ENCODE peak calls at places on chromosomes 16 and 17, in six cellular contexts. One of them, this sample, is unnamed.

GRCh38 chr17:78723001-78723796 is 58.9 kb downstream of the CYTH1 start:
- DNase-seq in glutamatergic neuron: peak; percentile 85
- DNase-seq in psoas muscle: peak; percentile 45
- DNase-seq in type B pancreatic cell: peak; percentile 81
- DNase-seq in progenitor cell of endocrine pancreas: no peak
- DNase-seq in heart right ventricle: peak; percentile 55
- DNase-seq in this sample: peak; percentile 62

GRCh38 chr16:17375388-17376304 is 95.1 kb downstream of the XYLT1 start:
- DNase-seq in psoas muscle: no peak
- DNase-seq in type B pancreatic cell: no peak
- DNase-seq in heart right ventricle: no peak
- DNase-seq in progenitor cell of endocrine pancreas: no peak
- DNase-seq in glutamatergic neuron: peak; percentile 33
- DNase-seq in this sample: no peak

GRCh38 chr17:73770115-73770848 is 126.0 kb upstream of the SDK2 start:
- DNase-seq in progenitor cell of endocrine pancreas: no peak
- DNase-seq in psoas muscle: peak; percentile 76
- DNase-seq in heart right ventricle: peak; percentile 84
- DNase-seq in glutamatergic neuron: peak; percentile 83
- DNase-seq in type B pancreatic cell: no peak
- DNase-seq in this sample: no peak

GRCh38 chr17:73232587-73233373 is 28.9 kb downstream of the CPSF4L start:
- DNase-seq in glutamatergic neuron: peak; percentile 74
- DNase-seq in progenitor cell of endocrine pancreas: no peak
- DNase-seq in heart right ventricle: no peak
- DNase-seq in type B pancreatic cell: no peak
- DNase-seq in psoas muscle: no peak
- DNase-seq in this sample: no peak

GRCh38 chr16:27462200-27462845 is 60.3 kb downstream of the IL21R start:
- DNase-seq in heart right ventricle: no peak
- DNase-seq in type B pancreatic cell: no peak
- DNase-seq in psoas muscle: no peak
- DNase-seq in progenitor cell of endocrine pancreas: no peak
- DNase-seq in glutamatergic neuron: no peak
- DNase-seq in this sample: no peak

GRCh38 chr17:29155966-29156338 is 24.2 kb downstream of the MYO18A start:
- DNase-seq in progenitor cell of endocrine pancreas: no peak
- DNase-seq in heart right ventricle: peak; percentile 20
- DNase-seq in type B pancreatic cell: no peak
- DNase-seq in psoas muscle: no peak
- DNase-seq in glutamatergic neuron: no peak
- DNase-seq in this sample: no peak

GRCh38 chr17:62109378-62109902 is 44.4 kb upstream of the MED13 start:
- DNase-seq in psoas muscle: no peak
- DNase-seq in glutamatergic neuron: peak; percentile 76
- DNase-seq in progenitor cell of endocrine pancreas: peak; percentile 73
- DNase-seq in heart right ventricle: no peak
- DNase-seq in type B pancreatic cell: no peak
- DNase-seq in this sample: peak; percentile 8

GRCh38 chr17:14310584-14310983 is 9.7 kb downstream of the HS3ST3B1 start:
- DNase-seq in progenitor cell of endocrine pancreas: no peak
- DNase-seq in glutamatergic neuron: no peak
- DNase-seq in psoas muscle: no peak
- DNase-seq in type B pancreatic cell: no peak
- DNase-seq in heart right ventricle: no peak
- DNase-seq in this sample: no peak

GRCh38 chr16:11064202-11064540 is 119.8 kb downstream of the CLEC16A start:
- DNase-seq in psoas muscle: no peak
- DNase-seq in glutamatergic neuron: no peak
- DNase-seq in type B pancreatic cell: no peak
- DNase-seq in progenitor cell of endocrine pancreas: no peak
- DNase-seq in heart right ventricle: no peak
- DNase-seq in this sample: no peak

GRCh38 chr17:9987779-9988585 is 82.9 kb upstream of the RCVRN start:
- DNase-seq in glutamatergic neuron: peak; percentile 61
- DNase-seq in heart right ventricle: peak; percentile 34
- DNase-seq in type B pancreatic cell: no peak
- DNase-seq in progenitor cell of endocrine pancreas: peak; percentile 32
- DNase-seq in psoas muscle: peak; percentile 47
- DNase-seq in this sample: peak; percentile 49

GRCh38 chr16:89598199-89598598 is 15.2 kb upstream of the DPEP1 start:
- DNase-seq in type B pancreatic cell: no peak
- DNase-seq in progenitor cell of endocrine pancreas: no peak
- DNase-seq in heart right ventricle: no peak
- DNase-seq in glutamatergic neuron: peak; percentile 73
- DNase-seq in psoas muscle: no peak
- DNase-seq in this sample: no peak

GRCh38 chr17:27339836-27340550 is 46.1 kb downstream of the WSB1 start:
- DNase-seq in glutamatergic neuron: no peak
- DNase-seq in psoas muscle: no peak
- DNase-seq in heart right ventricle: no peak
- DNase-seq in progenitor cell of endocrine pancreas: no peak
- DNase-seq in type B pancreatic cell: no peak
- DNase-seq in this sample: no peak

GRCh38 chr17:6047966-6048365 is 22.2 kb upstream of the WSCD1 start:
- DNase-seq in progenitor cell of endocrine pancreas: no peak
- DNase-seq in heart right ventricle: no peak
- DNase-seq in psoas muscle: no peak
- DNase-seq in glutamatergic neuron: no peak
- DNase-seq in type B pancreatic cell: no peak
- DNase-seq in this sample: no peak

GRCh38 chr16:29662000-29662728 is 883 bp upstream of the SPN start:
- DNase-seq in psoas muscle: no peak
- DNase-seq in heart right ventricle: no peak
- DNase-seq in type B pancreatic cell: no peak
- DNase-seq in progenitor cell of endocrine pancreas: no peak
- DNase-seq in glutamatergic neuron: no peak
- DNase-seq in this sample: no peak

GRCh38 chr17:82873521-82873920 is 33.7 kb upstream of the ZNF750 start:
- DNase-seq in heart right ventricle: no peak
- DNase-seq in type B pancreatic cell: no peak
- DNase-seq in glutamatergic neuron: no peak
- DNase-seq in progenitor cell of endocrine pancreas: no peak
- DNase-seq in psoas muscle: no peak
- DNase-seq in this sample: no peak

GRCh38 chr16:88535181-88535856 is 34.9 kb upstream of the ZC3H18 start:
- DNase-seq in progenitor cell of endocrine pancreas: no peak
- DNase-seq in psoas muscle: no peak
- DNase-seq in glutamatergic neuron: no peak
- DNase-seq in heart right ventricle: no peak
- DNase-seq in type B pancreatic cell: no peak
- DNase-seq in this sample: no peak

GRCh38 chr16:20331635-20332034 is 4.3 kb upstream of the GP2 start:
- DNase-seq in type B pancreatic cell: no peak
- DNase-seq in glutamatergic neuron: no peak
- DNase-seq in psoas muscle: no peak
- DNase-seq in heart right ventricle: no peak
- DNase-seq in progenitor cell of endocrine pancreas: no peak
- DNase-seq in this sample: no peak

GRCh38 chr16:2243031-2243528 is 6.8 kb downstream of the DNASE1L2 start:
- DNase-seq in psoas muscle: no peak
- DNase-seq in glutamatergic neuron: no peak
- DNase-seq in type B pancreatic cell: no peak
- DNase-seq in progenitor cell of endocrine pancreas: no peak
- DNase-seq in heart right ventricle: no peak
- DNase-seq in this sample: no peak

GRCh38 chr17:50102164-50102991 is 7.2 kb downstream of the PDK2 start:
- DNase-seq in psoas muscle: peak; percentile 81
- DNase-seq in glutamatergic neuron: no peak
- DNase-seq in heart right ventricle: peak; percentile 81
- DNase-seq in progenitor cell of endocrine pancreas: no peak
- DNase-seq in type B pancreatic cell: no peak
- DNase-seq in this sample: no peak

DNA sequence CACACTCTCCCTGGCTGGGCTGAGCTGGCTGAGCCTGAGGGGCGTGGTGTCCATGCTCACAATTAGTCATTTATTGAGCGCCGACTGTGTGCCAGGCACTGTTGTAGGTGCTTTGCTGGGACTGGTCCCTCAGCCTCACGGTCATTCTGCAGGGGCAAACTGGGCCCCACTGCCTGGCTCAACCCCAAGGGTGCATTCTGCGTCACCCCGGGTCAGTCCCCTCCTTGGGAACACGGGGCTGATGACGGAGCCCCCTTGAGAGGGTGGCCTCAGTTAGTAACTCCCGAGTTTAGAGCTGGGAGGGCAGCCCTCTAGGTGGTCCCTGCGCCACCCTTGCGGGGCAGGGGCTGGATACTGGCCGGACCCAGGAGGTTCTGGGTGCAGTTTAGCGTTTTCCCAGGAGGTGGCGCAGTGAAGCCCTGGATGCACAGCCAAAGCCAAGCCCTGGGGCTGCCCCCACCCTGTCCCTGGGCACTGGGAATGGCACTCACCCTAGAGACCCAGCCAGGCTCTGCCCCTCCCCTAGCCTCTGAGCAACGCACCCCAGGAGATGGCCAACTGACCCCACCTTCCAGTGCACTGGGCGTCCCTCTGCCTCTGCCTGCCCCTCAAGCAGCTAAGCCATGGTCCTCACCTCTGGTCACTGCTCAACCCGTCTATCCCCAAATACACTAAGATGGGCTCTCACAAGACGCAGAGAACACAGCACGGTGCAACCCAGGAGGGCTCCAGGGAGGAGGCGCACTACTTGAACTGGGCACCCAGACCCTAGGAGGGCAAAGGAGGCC is 243.2 kb upstream of the GSE1 start:
- DNase-seq in progenitor cell of endocrine pancreas: peak; percentile 65
- DNase-seq in heart right ventricle: peak; percentile 56
- DNase-seq in type B pancreatic cell: no peak
- DNase-seq in psoas muscle: peak; percentile 59
- DNase-seq in glutamatergic neuron: peak; percentile 80
- DNase-seq in this sample: peak; percentile 76
- TF ChIP-seq CTCF in progenitor cell of endocrine pancreas: peak; percentile 81
- TF ChIP-seq CTCF in heart right ventricle: peak; percentile 75
- TF ChIP-seq CTCF in type B pancreatic cell: peak; percentile 86
- TF ChIP-seq CTCF in psoas muscle: peak; percentile 64
- TF ChIP-seq CTCF in glutamatergic neuron: peak; percentile 84
- TF ChIP-seq CTCF in this sample: peak; percentile 79

GRCh38 chr17:35856603-35857002 is 12.1 kb downstream of the HEATR9 start:
- DNase-seq in heart right ventricle: no peak
- DNase-seq in glutamatergic neuron: no peak
- DNase-seq in psoas muscle: no peak
- DNase-seq in progenitor cell of endocrine pancreas: no peak
- DNase-seq in type B pancreatic cell: no peak
- DNase-seq in this sample: no peak
- TF ChIP-seq CTCF in heart right ventricle: no peak
- TF ChIP-seq CTCF in glutamatergic neuron: no peak
- TF ChIP-seq CTCF in psoas muscle: no peak
- TF ChIP-seq CTCF in progenitor cell of endocrine pancreas: no peak
- TF ChIP-seq CTCF in type B pancreatic cell: no peak
- TF ChIP-seq CTCF in this sample: no peak

GRCh38 chr16:3740186-3740585 is 22.9 kb upstream of the TRAP1 start:
- DNase-seq in progenitor cell of endocrine pancreas: no peak
- DNase-seq in psoas muscle: no peak
- DNase-seq in heart right ventricle: no peak
- DNase-seq in glutamatergic neuron: no peak
- DNase-seq in type B pancreatic cell: no peak
- DNase-seq in this sample: no peak
- TF ChIP-seq CTCF in progenitor cell of endocrine pancreas: no peak
- TF ChIP-seq CTCF in psoas muscle: no peak
- TF ChIP-seq CTCF in heart right ventricle: no peak
- TF ChIP-seq CTCF in glutamatergic neuron: no peak
- TF ChIP-seq CTCF in type B pancreatic cell: no peak
- TF ChIP-seq CTCF in this sample: no peak

GRCh38 chr16:76201385-76201784 is 75.8 kb upstream of the CNTNAP4 start:
- DNase-seq in type B pancreatic cell: no peak
- DNase-seq in glutamatergic neuron: no peak
- DNase-seq in psoas muscle: no peak
- DNase-seq in heart right ventricle: no peak
- DNase-seq in progenitor cell of endocrine pancreas: no peak
- DNase-seq in this sample: no peak

GRCh38 chr16:76204249-76204648 is 73.0 kb upstream of the CNTNAP4 start:
- DNase-seq in progenitor cell of endocrine pancreas: no peak
- DNase-seq in psoas muscle: no peak
- DNase-seq in heart right ventricle: no peak
- DNase-seq in glutamatergic neuron: no peak
- DNase-seq in type B pancreatic cell: no peak
- DNase-seq in this sample: no peak

GRCh38 chr16:76207270-76207669 is 69.9 kb upstream of the CNTNAP4 start:
- DNase-seq in type B pancreatic cell: no peak
- DNase-seq in glutamatergic neuron: no peak
- DNase-seq in psoas muscle: no peak
- DNase-seq in heart right ventricle: no peak
- DNase-seq in progenitor cell of endocrine pancreas: no peak
- DNase-seq in this sample: no peak
- TF ChIP-seq CTCF in type B pancreatic cell: no peak
- TF ChIP-seq CTCF in glutamatergic neuron: no peak
- TF ChIP-seq CTCF in psoas muscle: no peak
- TF ChIP-seq CTCF in heart right ventricle: no peak
- TF ChIP-seq CTCF in progenitor cell of endocrine pancreas: no peak
- TF ChIP-seq CTCF in this sample: no peak

DNA sequence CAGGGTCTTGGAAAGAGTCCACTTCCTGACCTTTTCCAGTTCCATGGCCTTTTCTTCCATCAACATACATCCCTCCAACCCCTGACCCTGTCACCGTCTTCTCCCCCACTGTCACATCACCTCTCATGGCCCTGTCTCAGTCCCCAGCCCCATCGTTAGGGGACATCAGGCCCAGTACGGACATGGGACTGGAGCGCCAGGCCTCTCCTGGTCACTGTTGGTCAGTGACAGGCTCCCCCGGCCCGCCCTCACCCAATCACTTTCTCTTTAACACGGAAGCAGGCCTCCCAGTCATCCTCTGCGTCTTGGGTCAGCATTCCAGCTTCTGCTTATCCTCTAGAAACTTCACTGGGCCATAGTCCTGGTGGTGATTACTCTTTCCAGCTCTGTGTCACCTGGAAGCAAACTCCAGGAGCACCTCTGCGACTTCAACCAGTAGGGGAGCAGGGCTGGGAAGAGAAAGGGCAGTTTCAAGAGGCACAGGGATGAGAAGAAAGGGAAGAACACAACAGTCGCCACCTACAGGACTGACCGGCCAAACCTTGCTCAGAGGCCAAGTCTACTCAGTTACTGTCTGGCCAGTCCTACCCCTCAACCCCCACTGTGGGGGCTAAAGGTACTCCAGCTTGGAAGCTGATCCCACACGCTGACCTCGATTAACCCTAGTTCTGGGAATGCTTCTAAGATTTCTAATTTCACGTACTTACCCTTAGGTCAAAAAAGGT is 15.9 kb upstream of the ICAM2 start:
- DNase-seq in heart right ventricle: no peak
- DNase-seq in progenitor cell of endocrine pancreas: no peak
- DNase-seq in psoas muscle: no peak
- DNase-seq in type B pancreatic cell: peak; percentile 42
- DNase-seq in glutamatergic neuron: no peak
- DNase-seq in this sample: no peak
- TF ChIP-seq CTCF in heart right ventricle: no peak
- TF ChIP-seq CTCF in progenitor cell of endocrine pancreas: no peak
- TF ChIP-seq CTCF in psoas muscle: no peak
- TF ChIP-seq CTCF in type B pancreatic cell: no peak
- TF ChIP-seq CTCF in glutamatergic neuron: no peak
- TF ChIP-seq CTCF in this sample: no peak

GRCh38 chr16:57384248-57385070 is 12.2 kb downstream of the CX3CL1 start:
- DNase-seq in type B pancreatic cell: no peak
- DNase-seq in heart right ventricle: no peak
- DNase-seq in glutamatergic neuron: no peak
- DNase-seq in progenitor cell of endocrine pancreas: no peak
- DNase-seq in psoas muscle: no peak
- DNase-seq in this sample: no peak
- TF ChIP-seq CTCF in type B pancreatic cell: no peak
- TF ChIP-seq CTCF in heart right ventricle: no peak
- TF ChIP-seq CTCF in glutamatergic neuron: no peak
- TF ChIP-seq CTCF in progenitor cell of endocrine pancreas: no peak
- TF ChIP-seq CTCF in psoas muscle: no peak
- TF ChIP-seq CTCF in this sample: no peak

This sample was measured in neural crest cell.